ENCODE peak calls at places on chromosome 1, in nine cellular contexts. O is activated CD4-positive, alpha-beta T cell treated with anti-CD3 and anti-CD28 coated beads, Interleukin-2, amount 10 ng/mL, durations not matched to agents 7 days and 5 days; E is Kasumi-1; C is ascending aorta; Q is NCI-H1105 treated with DMSO at 0.1 percent for 48 hours; S is activated CD4-positive, CD25-positive, alpha-beta regulatory T cell treated with anti-CD3 and anti-CD28 coated beads, Interleukin-2, amount 50 U/mL, for 16 hours; Z is uterus; M is stimulated activated CD8-positive, alpha-beta memory T cell treated with anti-CD3 and anti-CD28 coated beads, Interleukin-15, amount 100 ng/mL, for 4 hours; L is NCI-H526 treated with DMSO at 0.1 percent for 48 hours. W is an unnamed sample.

GRCh38 chr1:172004671-172005070 is 163.4 kb downstream of the DNM3 start:
- DNase-seq in O (no peak), S (no peak), M (no peak), E (no peak), Z (no peak), C (no peak), Q (no peak), L (no peak), W (no peak)

GRCh38 chr1:183600136-183600535 is 9.9 kb upstream of the NCF2 start:
- DNase-seq in E (no peak), Z (no peak), O (no peak), S (no peak), Q (no peak), M (no peak), C (peak), L (no peak), W (no peak)

GRCh38 chr1:48019714-48020315 is 22.6 kb upstream of the TRABD2B start:
- DNase-seq in O (no peak), E (no peak), Q (no peak), L (no peak), S (no peak), C (peak), Z (peak), M (no peak), W (no peak)

GRCh38 chr1:42379794-42380616 is 587 bp upstream of the RIMKLA start:
- DNase-seq in E (peak), O (no peak), Z (peak), S (no peak), C (no peak), M (no peak), L (peak), Q (peak), W (no peak)

GRCh38 chr1:3912809-3913685 is 13.0 kb upstream of the C1orf174 start:
- DNase-seq in M (no peak), O (no peak), E (no peak), S (no peak), Q (no peak), C (no peak), L (no peak), Z (no peak), W (no peak)

GRCh38 chr1:33975961-33976360 is 112.1 kb downstream of the HMGB4 start:
- DNase-seq in O (no peak), C (no peak), L (no peak), Z (no peak), E (no peak), S (no peak), M (no peak), Q (no peak), W (no peak)

GRCh38 chr1:161885013-161885412 is 118.9 kb downstream of the ATF6 start:
- DNase-seq in Q (no peak), M (no peak), Z (no peak), O (no peak), L (no peak), S (no peak), E (no peak), C (no peak), W (no peak)

GRCh38 chr1:17661546-17662157 is 93.5 kb upstream of the ACTL8 start:
- DNase-seq in Q (peak), L (no peak), Z (peak), M (no peak), C (no peak), O (peak), S (peak), E (peak), W (no peak)

GRCh38 chr1:51945591-51945990 is 44.9 kb downstream of the RAB3B start:
- DNase-seq in Z (no peak), O (no peak), L (no peak), Q (no peak), M (no peak), E (no peak), C (no peak), S (no peak), W (no peak)

GRCh38 chr1:193181526-193181925 is 4.9 kb downstream of the B3GALT2 start:
- DNase-seq in Q (no peak), O (no peak), L (no peak), Z (no peak), S (no peak), M (no peak), E (no peak), C (no peak), W (no peak)

GRCh38 chr1:86195281-86195680 is 38.7 kb upstream of the COL24A1 start:
- DNase-seq in O (no peak), Z (no peak), E (no peak), S (no peak), C (no peak), L (no peak), M (no peak), Q (peak), W (no peak)

GRCh38 chr1:1237874-1238701 is 6.1 kb downstream of the B3GALT6 start:
- DNase-seq in L (peak), Q (no peak), E (no peak), S (no peak), O (no peak), Z (no peak), C (no peak), M (no peak), W (no peak)

GRCh38 chr1:12615166-12615915 is 2.7 kb downstream of the DHRS3 start:
- DNase-seq in E (peak), M (no peak), C (no peak), O (no peak), Z (no peak), Q (no peak), S (no peak), L (no peak), W (no peak)

GRCh38 chr1:225464851-225465792 is 37.3 kb upstream of the LBR start:
- DNase-seq in C (no peak), S (no peak), Z (no peak), O (no peak), L (no peak), E (no peak), M (no peak), Q (no peak), W (no peak)